ENCODE peak calls at places on chromosome 19, in seven cellular contexts. M, Y, D, I, X, T and W are unnamed samples.

GRCh38 chr19:1568320-1569019 is at the start of gene MEX3D:
- DNase-seq in M (peak; percentile 49), Y (peak; percentile 88), D (no peak), I (peak; percentile 68), X (peak; percentile 90), T (peak; percentile 83), W (peak; percentile 91)

GRCh38 chr19:47227347-47228167 is 3.4 kb downstream of the BBC3 start:
- DNase-seq in M (peak; percentile 94), Y (peak; percentile 94), D (peak; percentile 87), I (peak; percentile 68), X (peak; percentile 70), T (peak; percentile 100), W (peak; percentile 87)

GRCh38 chr19:44356383-44357111 is at the start of gene ZNF112:
- DNase-seq in M (peak; percentile 91), Y (peak; percentile 91), D (peak; percentile 90), I (peak; percentile 97), X (no peak), T (peak; percentile 98), W (no peak)

GRCh38 chr19:8081569-8082550 is 29.3 kb downstream of the CCL25 start:
- DNase-seq in M (no peak), Y (no peak), D (no peak), I (no peak), X (no peak), T (peak; percentile 49), W (no peak)

GRCh38 chr19:53519431-53519830 is 18.5 kb upstream of the ZNF331 start:
- DNase-seq in M (no peak), Y (peak; percentile 5), D (no peak), I (no peak), X (no peak), T (no peak), W (no peak)

GRCh38 chr19:54418030-54418929 is 3.0 kb downstream of the TTYH1 start:
- DNase-seq in M (peak; percentile 19), Y (peak; percentile 52), D (no peak), I (no peak), X (no peak), T (peak; percentile 43), W (no peak)

GRCh38 chr19:31160346-31160926 is 188.8 kb downstream of the TSHZ3 start:
- DNase-seq in M (peak; percentile 54), Y (peak; percentile 40), D (no peak), I (no peak), X (no peak), T (no peak), W (no peak)

GRCh38 chr19:30492581-30492980 is 120.4 kb downstream of the ZNF536 start:
- DNase-seq in M (no peak), Y (no peak), D (no peak), I (no peak), X (no peak), T (peak; percentile 32), W (no peak)

GRCh38 chr19:22545751-22546150 is 88.4 kb upstream of the ZNF492 start:
- DNase-seq in M (no peak), Y (peak; percentile 26), D (peak; percentile 8), I (peak; percentile 5), X (peak; percentile 42), T (peak; percentile 67), W (peak; percentile 57)

GRCh38 chr19:50427997-50428425 is 4.7 kb upstream of the MYBPC2 start:
- DNase-seq in M (peak; percentile 69), Y (peak; percentile 73), D (no peak), I (no peak), X (peak; percentile 25), T (peak; percentile 91), W (peak; percentile 39)

GRCh38 chr19:11421607-11422098 is 2.5 kb upstream of the RGL3 start:
- DNase-seq in M (no peak), Y (peak; percentile 32), D (no peak), I (no peak), X (peak; percentile 11), T (peak; percentile 94), W (peak; percentile 88)

GRCh38 chr19:296476-297225 is 5.4 kb upstream of the PLPP2 start:
- DNase-seq in M (no peak), Y (no peak), D (no peak), I (no peak), X (peak; percentile 5), T (no peak), W (no peak)

GRCh38 chr19:39438270-39438934 is 2.7 kb upstream of the RPS16 start:
- DNase-seq in M (peak; percentile 67), Y (peak; percentile 56), D (no peak), I (peak; percentile 58), X (no peak), T (no peak), W (no peak)

GRCh38 chr19:369876-370275 is 25.3 kb upstream of the MIER2 start:
- DNase-seq in M (no peak), Y (no peak), D (no peak), I (no peak), X (no peak), T (no peak), W (no peak)

GRCh38 chr19:38571682-38572081 is 46.1 kb downstream of the MAP4K1 start:
- DNase-seq in M (no peak), Y (no peak), D (no peak), I (no peak), X (no peak), T (no peak), W (no peak)

GRCh38 chr19:42076375-42076944 is 494 bp downstream of the ZNF574 start:
- DNase-seq in M (no peak), Y (no peak), D (no peak), I (no peak), X (no peak), T (peak; percentile 65), W (peak; percentile 65)

GRCh38 chr19:5253403-5254110 is 87.1 kb downstream of the PTPRS start:
- DNase-seq in M (peak; percentile 44), Y (peak; percentile 76), D (no peak), I (no peak), X (no peak), T (no peak), W (no peak)

GRCh38 chr19:57473646-57474045 is 3.7 kb downstream of the ZNF772 start:
- DNase-seq in M (no peak), Y (peak; percentile 17), D (no peak), I (no peak), X (no peak), T (peak; percentile 24), W (no peak)

GRCh38 chr19:7970716-7971448 is 27.4 kb upstream of the TIMM44 start:
- DNase-seq in M (peak; percentile 28), Y (peak; percentile 60), D (peak; percentile 8), I (no peak), X (peak; percentile 32), T (peak; percentile 94), W (peak; percentile 45)

GRCh38 chr19:2850256-2850925 is 9.1 kb downstream of the ZNF555 start:
- DNase-seq in M (no peak), Y (no peak), D (no peak), I (no peak), X (no peak), T (no peak), W (no peak)

GRCh38 chr19:3655402-3656072 is 28.9 kb upstream of the CACTIN start:
- DNase-seq in M (peak; percentile 95), Y (peak; percentile 94), D (no peak), I (peak; percentile 12), X (no peak), T (no peak), W (no peak)

GRCh38 chr19:52172347-52172746 is 926 bp upstream of the ZNF836 start:
- DNase-seq in M (no peak), Y (no peak), D (no peak), I (no peak), X (no peak), T (no peak), W (no peak)

GRCh38 chr19:51181913-51182419 is 39.9 kb downstream of the SIGLEC7 start:
- DNase-seq in M (no peak), Y (no peak), D (no peak), I (no peak), X (no peak), T (peak; percentile 93), W (no peak)

GRCh38 chr19:46404039-46404883 is 9.1 kb downstream of the CCDC8 start:
- DNase-seq in M (peak; percentile 31), Y (peak; percentile 38), D (no peak), I (no peak), X (no peak), T (peak; percentile 70), W (peak; percentile 40)

GRCh38 chr19:3403489-3404323 is 37.3 kb downstream of the NFIC start:
- DNase-seq in M (peak; percentile 97), Y (peak; percentile 97), D (no peak), I (peak; percentile 11), X (no peak), T (peak; percentile 31), W (no peak)

GRCh38 chr19:18741566-18742121 is 49.5 kb downstream of the COMP start:
- DNase-seq in M (no peak), Y (no peak), D (no peak), I (no peak), X (no peak), T (no peak), W (no peak)
- H4K20me1 ChIP-seq in M (peaks cover 24% of the 10 kb centered on the region), Y (no peaks in the 10 kb centered on the region), D (no peaks in the 10 kb centered on the region), I (peaks cover 3% of the 10 kb centered on the region), X (no peaks in the 10 kb centered on the region), T (no peaks in the 10 kb centered on the region), W (no peaks in the 10 kb centered on the region)

GRCh38 chr19:13040232-13040915 is 45.1 kb downstream of the NFIX start:
- DNase-seq in M (no peak), Y (peak; percentile 35), D (no peak), I (no peak), X (no peak), T (no peak), W (no peak)
- H3K4me1 ChIP-seq in M (peaks cover 55% of the 10 kb centered on the region), Y (peaks cover 94% of the 10 kb centered on the region), D (peaks cover 48% of the 10 kb centered on the region), I (peaks cover 72% of the 10 kb centered on the region), X (peaks cover 12% of the 10 kb centered on the region), T (peaks cover 11% of the 10 kb centered on the region), W (peaks cover 6% of the 10 kb centered on the region)

GRCh38 chr19:56145698-56146097 is 4.6 kb downstream of the ZNF444 start:
- DNase-seq in M (no peak), Y (no peak), D (no peak), I (no peak), X (no peak), T (no peak), W (no peak)

GRCh38 chr19:56142087-56142787 is 1.1 kb downstream of the ZNF444 start:
- DNase-seq in M (no peak), Y (no peak), D (no peak), I (peak; percentile 3), X (no peak), T (no peak), W (no peak)

GRCh38 chr19:56142897-56143434 is 1.9 kb downstream of the ZNF444 start:
- DNase-seq in M (no peak), Y (no peak), D (no peak), I (no peak), X (no peak), T (no peak), W (no peak)

GRCh38 chr19:56144816-56145215 is 3.7 kb downstream of the ZNF444 start:
- DNase-seq in M (no peak), Y (no peak), D (no peak), I (no peak), X (no peak), T (no peak), W (no peak)

DNA sequence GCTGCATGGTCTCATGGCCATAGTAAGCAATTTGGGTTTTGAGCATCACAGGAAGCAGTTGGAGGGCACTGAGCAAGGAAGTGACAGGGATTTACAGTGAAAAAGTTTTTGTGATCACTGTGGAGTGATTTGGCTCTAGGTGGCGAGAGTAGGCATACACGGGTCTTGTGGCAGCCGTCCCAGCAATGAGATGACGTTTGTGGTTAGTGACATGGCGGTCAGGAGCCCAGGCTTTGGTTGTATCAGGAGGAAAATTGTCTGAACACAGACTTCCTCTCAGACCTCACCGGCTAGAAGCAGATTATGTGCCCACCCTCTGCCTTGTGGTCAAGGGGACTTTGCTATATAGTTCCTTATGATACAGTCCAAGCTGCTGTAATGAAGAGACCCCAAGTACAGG is 3.3 kb downstream of the ZNF444 start:
- DNase-seq in M (no peak), Y (no peak), D (no peak), I (no peak), X (no peak), T (no peak), W (no peak)
- H3K27ac ChIP-seq in M (no peak overlapping the region), Y (no peak overlapping the region), D (no peak overlapping the region), I (no peak overlapping the region), X (no peak overlapping the region), T (peak overlapping the region; percentile 19), W (no peak overlapping the region)

GRCh38 chr19:48988286-48988685 is 4.8 kb downstream of the GYS1 start:
- DNase-seq in M (no peak), Y (no peak), D (no peak), I (no peak), X (no peak), T (no peak), W (no peak)
- H4K20me1 ChIP-seq in M (peaks cover 24% of the 10 kb centered on the region), Y (peaks cover 4% of the 10 kb centered on the region), D (no peaks in the 10 kb centered on the region), I (no peaks in the 10 kb centered on the region), X (no peaks in the 10 kb centered on the region), T (peaks cover 10% of the 10 kb centered on the region), W (no peaks in the 10 kb centered on the region)